ENCODE peak calls at places on chromosomes 12 and 14, in four cellular contexts. M is stimulated activated naive CD4-positive, alpha-beta T cell; I is activated CD4-positive, CD25-positive, alpha-beta regulatory T cell; O is heart right ventricle. R is an unnamed sample.
A peak's percentile ranks its signal among the peaks of the same experiment; 100 is the strongest.

GRCh38 chr14:82159624-82160023 is 626.0 kb upstream of the SEL1L start:
- DNase-seq in M (no peak), I (no peak), O (no peak), R (no peak)

GRCh38 chr14:100844082-100844408 is 18.1 kb downstream of the MEG3 start:
- DNase-seq in M (no peak), I (no peak), O (no peak), R (no peak)

GRCh38 chr12:31558521-31558920 is 32.4 kb downstream of the DENND5B start:
- DNase-seq in M (no peak), I (no peak), O (no peak), R (no peak)

GRCh38 chr12:33988888-33989287 is 33.4 kb upstream of the ALG10 start:
- DNase-seq in M (no peak), I (no peak), O (no peak), R (no peak)

GRCh38 chr12:70849265-70849960 is 71.1 kb downstream of the PTPRR start:
- DNase-seq in M (no peak), I (no peak), O (no peak), R (no peak)

GRCh38 chr12:99059824-99060526 is 414.9 kb downstream of the APAF1 start:
- DNase-seq in M (no peak), I (no peak), O (peak; percentile 26), R (peak; percentile 39)

GRCh38 chr14:71711619-71712018 is 220.6 kb upstream of the RGS6 start:
- DNase-seq in M (no peak), I (no peak), O (no peak), R (no peak)

GRCh38 chr12:94603434-94604068 is 46.8 kb downstream of the TMCC3 start:
- DNase-seq in M (peak; percentile 1), I (peak; percentile 26), O (peak; percentile 39), R (peak; percentile 26)

GRCh38 chr14:100902295-100902694 is 1.2 kb downstream of the RTL1 start:
- DNase-seq in M (no peak), I (no peak), O (no peak), R (peak; percentile 20)

GRCh38 chr12:82896979-82897378 is 210.3 kb downstream of the TMTC2 start:
- DNase-seq in M (no peak), I (no peak), O (no peak), R (no peak)

GRCh38 chr14:99624024-99624423 is 20.0 kb upstream of the CCDC85C start:
- DNase-seq in M (no peak), I (no peak), O (no peak), R (no peak)

GRCh38 chr14:20116748-20117147 is 6.2 kb downstream of the OR4K17 start:
- DNase-seq in M (no peak), I (no peak), O (no peak), R (no peak)

GRCh38 chr12:7171854-7172253 is 17.6 kb upstream of the PEX5 start:
- DNase-seq in M (no peak), I (no peak), O (no peak), R (no peak)

GRCh38 chr12:50380761-50381325 is 15.6 kb downstream of the FAM186A start:
- DNase-seq in M (no peak), I (no peak), O (no peak), R (no peak)

GRCh38 chr12:120439646-120440247 is 1.8 kb downstream of the COX6A1 start:
- DNase-seq in M (peak; percentile 64), I (peak; percentile 52), O (peak; percentile 22), R (no peak)

GRCh38 chr14:99572173-99572999 is 31.6 kb downstream of the CCDC85C start:
- DNase-seq in M (no peak), I (no peak), O (no peak), R (no peak)

GRCh38 chr14:47744155-47744554 is 68.8 kb upstream of the MDGA2 start:
- DNase-seq in M (no peak), I (no peak), O (no peak), R (no peak)

GRCh38 chr12:40222247-40222646 is 2.5 kb upstream of the LRRK2 start:
- DNase-seq in M (no peak), I (no peak), O (no peak), R (no peak)

GRCh38 chr14:102390064-102390463 is 27.3 kb downstream of the TECPR2 start:
- DNase-seq in M (no peak), I (no peak), O (no peak), R (no peak)

GRCh38 chr12:10612954-10613333 is 465 bp downstream of the MAGOHB start:
- DNase-seq in M (no peak), I (no peak), O (no peak), R (no peak)

R was measured in tibial artery.